ENCODE peak calls at places on chromosomes 12 and 14, in seven cellular contexts. Y, N, Z, C, T, A and D are unnamed samples.
A peak's percentile ranks its signal among the peaks of the same experiment; 100 is the strongest.

GRCh38 chr14:49950275-49951250 is 57.7 kb downstream of the ARF6 start:
- DNase-seq in A (no peak), T (peak; percentile 95), C (no peak), N (no peak), Y (no peak), Z (peak; percentile 100), D (no peak)

GRCh38 chr14:22185191-22185590 is 403.8 kb downstream of the DAD1 start:
- DNase-seq in A (no peak), Z (peak; percentile 62), N (no peak), Y (no peak), C (no peak), T (no peak), D (no peak)

GRCh38 chr14:35385042-35385839 is 19.3 kb downstream of the NFKBIA start:
- DNase-seq in Y (peak; percentile 89), T (peak; percentile 97), A (no peak), N (no peak), C (peak; percentile 85), Z (peak; percentile 56), D (peak; percentile 73)

GRCh38 chr12:88566430-88566829 is 13.8 kb downstream of the KITLG start:
- DNase-seq in A (no peak), Z (no peak), N (no peak), Y (no peak), T (no peak), C (no peak), D (no peak)

GRCh38 chr12:5533368-5533767 is 101.5 kb downstream of the NTF3 start:
- DNase-seq in N (no peak), C (no peak), A (no peak), Y (no peak), T (no peak), Z (no peak), D (no peak)

GRCh38 chr12:52945389-52946232 is 3.3 kb upstream of the KRT18 start:
- DNase-seq in Z (peak; percentile 54), N (no peak), Y (peak; percentile 94), C (no peak), A (no peak), T (peak; percentile 65), D (no peak)

GRCh38 chr12:111766608-111767361 is at the start of gene ALDH2:
- DNase-seq in C (peak; percentile 79), T (peak; percentile 78), N (peak; percentile 70), Z (peak; percentile 49), Y (peak; percentile 57), A (no peak), D (no peak)

GRCh38 chr14:89370781-89371180 is 46.3 kb downstream of the FOXN3 start:
- DNase-seq in Z (no peak), C (no peak), A (no peak), N (no peak), Y (no peak), T (no peak), D (no peak)

GRCh38 chr12:32895688-32896437 is 714 bp downstream of the PKP2 start:
- DNase-seq in N (no peak), C (no peak), T (no peak), Y (no peak), A (no peak), Z (peak; percentile 37), D (no peak)

GRCh38 chr14:101098641-101099040 is 195.1 kb upstream of the RTL1 start:
- DNase-seq in N (no peak), C (no peak), T (no peak), Y (no peak), Z (no peak), A (no peak), D (no peak)

GRCh38 chr14:76812422-76813383 is at the start of gene ANGEL1:
- DNase-seq in T (peak; percentile 98), Z (peak; percentile 97), A (peak; percentile 45), Y (peak; percentile 96), C (peak; percentile 96), N (peak; percentile 98), D (peak; percentile 72)

GRCh38 chr12:76952995-76953394 is 74.2 kb upstream of the CSRP2 start:
- DNase-seq in Z (peak; percentile 95), N (no peak), Y (peak; percentile 8), A (no peak), C (no peak), T (no peak), D (no peak)

GRCh38 chr12:52249041-52249461 is 16.0 kb downstream of the KRT7 start:
- DNase-seq in Z (no peak), C (peak; percentile 64), T (peak; percentile 99), Y (peak; percentile 71), N (no peak), A (no peak), D (no peak)

GRCh38 chr12:103840399-103840880 is 594 bp downstream of the NT5DC3 start:
- DNase-seq in T (peak; percentile 12), A (no peak), C (peak; percentile 42), Z (peak; percentile 53), Y (peak; percentile 40), N (no peak), D (no peak)

GRCh38 chr14:51653096-51653814 is 1.5 kb downstream of the FRMD6 start:
- DNase-seq in A (no peak), T (no peak), N (no peak), C (no peak), Y (peak; percentile 58), Z (no peak), D (peak; percentile 75)

GRCh38 chr12:87809916-87810315 is 219.3 kb downstream of the C12orf50 start:
- DNase-seq in A (no peak), C (no peak), Z (no peak), T (no peak), Y (no peak), N (no peak), D (no peak)

GRCh38 chr14:54435500-54435981 is 5.6 kb downstream of the CNIH1 start:
- DNase-seq in Z (peak; percentile 72), Y (no peak), N (peak; percentile 26), T (no peak), C (no peak), A (no peak), D (no peak)

GRCh38 chr12:103626498-103626897 is 39.4 kb downstream of the STAB2 start:
- DNase-seq in Z (peak; percentile 19), A (peak; percentile 59), Y (peak; percentile 88), T (peak; percentile 64), N (no peak), C (peak; percentile 44), D (no peak)

GRCh38 chr14:74161526-74162158 is 76.9 kb downstream of the LIN52 start:
- DNase-seq in Y (no peak), C (no peak), T (no peak), Z (no peak), N (no peak), A (no peak), D (no peak)

GRCh38 chr12:130497331-130497730 is 159.6 kb downstream of the PIWIL1 start:
- DNase-seq in C (no peak), Y (no peak), A (no peak), T (no peak), N (no peak), Z (no peak), D (no peak)

GRCh38 chr12:104742551-104742961 is 215.5 kb downstream of the SLC41A2 start:
- DNase-seq in A (no peak), N (no peak), Z (no peak), Y (no peak), C (no peak), T (peak; percentile 69), D (no peak)

GRCh38 chr14:51978566-51979398 is 10.6 kb upstream of the RTRAF start:
- DNase-seq in C (peak; percentile 73), Y (peak; percentile 79), T (peak; percentile 82), N (no peak), A (peak; percentile 44), Z (peak; percentile 78), D (peak; percentile 71)

GRCh38 chr12:106046947-106047346 is 91.8 kb downstream of the NUAK1 start:
- DNase-seq in A (no peak), C (no peak), N (no peak), Y (no peak), Z (no peak), T (no peak), D (no peak)

GRCh38 chr12:127060310-127060847 is 1206.6 kb upstream of the TMEM132C start:
- DNase-seq in A (no peak), T (no peak), Z (no peak), Y (no peak), N (no peak), C (no peak), D (no peak)

GRCh38 chr12:114405199-114405448 is 820 bp downstream of the TBX5 start:
- DNase-seq in Y (no peak), C (no peak), T (no peak), Z (no peak), A (no peak), N (no peak), D (no peak)

GRCh38 chr12:114403044-114403689 is 2.8 kb downstream of the TBX5 start:
- DNase-seq in T (peak; percentile 9), N (no peak), Y (no peak), C (no peak), Z (no peak), A (no peak), D (no peak)

GRCh38 chr12:114405449-114406271 is at the start of gene TBX5:
- DNase-seq in C (no peak), Z (no peak), T (no peak), A (no peak), N (no peak), Y (no peak), D (no peak)

GRCh38 chr12:114404451-114405198 is 1.3 kb downstream of the TBX5 start:
- DNase-seq in T (no peak), Y (no peak), C (no peak), N (no peak), Z (no peak), A (no peak), D (no peak)

GRCh38 chr12:114403690-114404450 is 2.1 kb downstream of the TBX5 start:
- DNase-seq in A (no peak), N (no peak), T (no peak), Y (no peak), C (no peak), Z (no peak), D (no peak)
- H3K4me3 ChIP-seq in A (no peak overlapping the region), N (no peak overlapping the region), T (no peak overlapping the region), Y (no peak overlapping the region), C (no peak overlapping the region), Z (no peak overlapping the region), D (no peak overlapping the region)

DNA sequence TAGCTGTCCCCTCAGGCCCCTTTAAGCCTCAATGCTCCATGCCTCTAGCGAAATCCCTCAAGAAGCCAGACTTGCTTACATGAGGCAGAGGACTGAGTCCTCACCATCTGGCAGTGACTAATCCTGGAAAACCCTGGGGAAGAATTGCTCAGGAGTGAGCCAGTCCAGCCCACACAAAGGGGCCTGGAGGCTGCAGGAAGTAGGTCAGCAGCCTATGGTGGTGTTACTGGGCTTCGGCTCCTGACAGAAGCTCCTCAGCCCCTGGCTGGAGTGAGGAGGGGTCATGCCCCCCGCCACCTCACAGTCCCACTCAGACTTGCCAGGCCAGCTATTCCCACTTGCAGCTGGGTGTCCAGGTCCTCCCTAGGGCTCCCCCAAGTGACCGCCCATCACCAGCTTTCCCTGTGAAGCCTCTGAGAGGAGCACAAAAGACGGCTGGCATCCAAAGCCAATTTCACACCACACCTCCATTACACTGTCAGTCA is 250.5 kb downstream of the DPF3 start:
- DNase-seq in Z (peak; percentile 97), Y (peak; percentile 69), N (no peak), C (peak; percentile 55), A (peak; percentile 96), T (no peak), D (peak; percentile 95)
- TF ChIP-seq CTCF in Z (no peak), Y (no peak), N (no peak), C (no peak), A (no peak), T (no peak), D (no peak)

GRCh38 chr14:105416671-105417070 is 3.0 kb upstream of the MTA1 start:
- DNase-seq in C (no peak), T (no peak), Y (no peak), A (no peak), N (no peak), Z (no peak), D (no peak)
- H3K4me3 ChIP-seq in C (no peak overlapping the region), T (no peak overlapping the region), Y (no peak overlapping the region), A (no peak overlapping the region), N (no peak overlapping the region), Z (no peak overlapping the region), D (no peak overlapping the region)

GRCh38 chr12:66066071-66066928 is 64.2 kb downstream of the LLPH start:
- DNase-seq in N (no peak), C (no peak), Z (no peak), A (peak; percentile 56), T (peak; percentile 7), Y (no peak), D (peak; percentile 90)
- TF ChIP-seq CTCF in N (peak; percentile 43), C (no peak), Z (no peak), A (no peak), T (no peak), Y (no peak), D (peak; percentile 38)